ENCODE peak calls at places on chromosomes 4 and X, in eight cellular contexts. W is CD4-positive, alpha-beta T cell; S is fibroblast of the aortic adventitia; J is endothelial cell; A is A549; T is mammary epithelial cell; U is kidney; P is OCI-LY7. B is an unnamed sample.
A peak's percentile ranks its signal among the peaks of the same experiment; 100 is the strongest.

GRCh38 chr4:48896845-48897244 is 9.7 kb downstream of the OCIAD2 start:
- DNase-seq in A (no peak), P (peak; percentile 13), S (no peak), T (no peak), W (no peak), U (no peak), J (no peak), B (no peak)

GRCh38 chr4:140049024-140049923 is 104.7 kb downstream of the MAML3 start:
- DNase-seq in S (peak; percentile 33), J (peak; percentile 69), A (peak; percentile 48), W (peak; percentile 33), U (no peak), P (peak; percentile 74), T (peak; percentile 50), B (peak; percentile 32)

GRCh38 chr4:74117024-74117534 is 18.1 kb upstream of the CXCL2 start:
- DNase-seq in J (no peak), U (no peak), S (peak; percentile 99), T (peak; percentile 95), A (peak; percentile 41), P (no peak), W (no peak), B (no peak)

GRCh38 chr4:61336911-61337310 is 136.8 kb downstream of the ADGRL3 start:
- DNase-seq in A (no peak), S (no peak), U (no peak), J (no peak), W (no peak), P (no peak), T (no peak), B (no peak)

GRCh38 chr4:111879539-111879938 is 265.7 kb upstream of the FAM241A start:
- DNase-seq in T (no peak), S (no peak), P (no peak), J (no peak), W (no peak), A (no peak), U (no peak), B (no peak)

GRCh38 chrX:129577473-129577872 is 37.4 kb downstream of the OCRL start:
- DNase-seq in U (no peak), W (no peak), S (peak; percentile 85), J (no peak), A (no peak), T (peak; percentile 5), P (no peak), B (no peak)

GRCh38 chr4:105241456-105241855 is 94.8 kb downstream of the TET2 start:
- DNase-seq in J (no peak), T (no peak), U (no peak), S (no peak), W (no peak), P (no peak), A (no peak), B (no peak)

GRCh38 chrX:38638952-38639529 is 77.7 kb downstream of the TSPAN7 start:
- DNase-seq in A (no peak), U (no peak), J (no peak), W (no peak), S (no peak), P (no peak), T (no peak), B (no peak)

GRCh38 chrX:97858592-97858991 is 974.9 kb downstream of the RPA4 start:
- DNase-seq in A (no peak), W (no peak), P (no peak), U (no peak), S (peak; percentile 49), J (no peak), T (no peak), B (no peak)

GRCh38 chr4:38387348-38387747 is 276.7 kb upstream of the KLF3 start:
- DNase-seq in P (no peak), W (no peak), T (peak; percentile 23), J (no peak), U (no peak), S (peak; percentile 99), A (no peak), B (no peak)

GRCh38 chrX:39493168-39493567 is 604.6 kb downstream of the BCOR start:
- DNase-seq in A (no peak), P (no peak), S (no peak), U (no peak), W (no peak), T (no peak), J (no peak), B (no peak)

GRCh38 chr4:153731239-153731638 is 28.6 kb downstream of the RNF175 start:
- DNase-seq in P (no peak), T (peak; percentile 92), A (no peak), J (no peak), S (peak; percentile 89), W (no peak), U (no peak), B (no peak)

GRCh38 chrX:1595711-1596060 is 4.3 kb downstream of the AKAP17A start:
- DNase-seq in P (no peak), W (no peak), A (no peak), U (no peak), T (no peak), J (no peak), S (no peak), B (no peak)

GRCh38 chr4:11618666-11619282 is 190.1 kb upstream of the HS3ST1 start:
- DNase-seq in P (no peak), W (no peak), J (no peak), A (no peak), U (no peak), T (no peak), S (no peak), B (no peak)

GRCh38 chrX:153765138-153766079 is 1.4 kb downstream of the PLXNB3 start:
- DNase-seq in W (no peak), S (no peak), T (no peak), J (peak; percentile 45), P (no peak), A (no peak), U (peak; percentile 74), B (peak; percentile 30)

GRCh38 chr4:157768419-157768818 is 404.4 kb downstream of the GASK1B start:
- DNase-seq in W (no peak), A (no peak), S (no peak), T (no peak), J (no peak), P (no peak), U (no peak), B (no peak)

GRCh38 chr4:2799971-2800690 is 7.2 kb downstream of the SH3BP2 start:
- DNase-seq in S (no peak), J (peak; percentile 13), A (no peak), W (no peak), T (no peak), U (peak; percentile 77), P (no peak), B (no peak)

GRCh38 chr4:41095973-41096372 is 118.4 kb downstream of the APBB2 start:
- DNase-seq in T (peak; percentile 86), J (no peak), S (peak; percentile 19), P (peak; percentile 18), W (no peak), U (no peak), A (no peak), B (no peak)

GRCh38 chr4:72525938-72526337 is 43.1 kb downstream of the ADAMTS3 start:
- DNase-seq in U (peak; percentile 76), J (no peak), A (no peak), S (peak; percentile 83), P (no peak), W (no peak), T (peak; percentile 11), B (no peak)

GRCh38 chr4:7421356-7422097 is 13.2 kb downstream of the PSAPL1 start:
- DNase-seq in A (no peak), W (no peak), S (no peak), J (no peak), U (no peak), T (no peak), P (no peak), B (no peak)

GRCh38 chrX:135505356-135505755 is 15.1 kb upstream of the INTS6L start:
- DNase-seq in T (peak; percentile 18), A (no peak), U (no peak), W (no peak), S (peak; percentile 17), J (no peak), P (no peak), B (no peak)

GRCh38 chrX:46840946-46841740 is 4.3 kb downstream of the RP2 start:
- DNase-seq in P (peak; percentile 41), U (no peak), W (no peak), T (peak; percentile 24), A (no peak), S (peak; percentile 48), J (no peak), B (no peak)

GRCh38 chr4:3442959-3443749 is 1.4 kb downstream of the HGFAC start:
- DNase-seq in P (peak; percentile 70), J (peak; percentile 77), U (peak; percentile 81), W (peak; percentile 73), A (peak; percentile 58), S (peak; percentile 19), T (peak; percentile 32), B (peak; percentile 61)

GRCh38 chr4:36332023-36332781 is 50.8 kb downstream of the DTHD1 start:
- DNase-seq in T (no peak), U (no peak), S (no peak), J (no peak), A (no peak), P (no peak), W (no peak), B (no peak)

GRCh38 chrX:65451663-65452062 is 82.9 kb downstream of the LAS1L start:
- DNase-seq in W (no peak), J (peak; percentile 31), S (peak; percentile 21), P (peak; percentile 64), U (no peak), T (peak; percentile 8), A (no peak), B (peak; percentile 21)
- TF ChIP-seq CTCF in W (peak; percentile 14), J (peak; percentile 62), S (peak; percentile 38), P (peak; percentile 80), U (peak; percentile 43), T (peak; percentile 53), A (peak; percentile 27), B (peak; percentile 66)

GRCh38 chrX:119694601-119695534 is 1.9 kb upstream of the SEPTIN6 start:
- DNase-seq in P (peak; percentile 57), J (no peak), S (no peak), W (no peak), T (no peak), A (no peak), U (no peak), B (no peak)
- TF ChIP-seq CTCF in P (no peak), J (no peak), S (no peak), W (no peak), T (no peak), A (no peak), U (no peak), B (no peak)

GRCh38 chr4:78588894-78589545 is 37.5 kb downstream of the ANXA3 start:
- DNase-seq in P (no peak), A (no peak), J (no peak), U (no peak), W (no peak), S (no peak), T (no peak), B (no peak)

GRCh38 chr4:78596111-78596742 is 44.7 kb downstream of the ANXA3 start:
- DNase-seq in J (no peak), P (no peak), U (no peak), A (no peak), T (no peak), S (no peak), W (no peak), B (no peak)

GRCh38 chr4:78591404-78591803 is 39.8 kb downstream of the ANXA3 start:
- DNase-seq in T (no peak), U (no peak), P (no peak), W (no peak), A (no peak), S (no peak), J (no peak), B (no peak)

GRCh38 chr4:78592104-78592783 is 40.7 kb downstream of the ANXA3 start:
- DNase-seq in P (peak; percentile 30), A (no peak), U (no peak), W (no peak), S (no peak), T (peak; percentile 31), J (peak; percentile 53), B (no peak)
- TF ChIP-seq CTCF in P (peak; percentile 78), A (peak; percentile 28), U (no peak), W (peak; percentile 22), S (peak; percentile 33), T (peak; percentile 42), J (peak; percentile 61), B (peak; percentile 50)

GRCh38 chr4:155796031-155796430 is 37.2 kb downstream of the GUCY1B1 start:
- DNase-seq in T (no peak), J (no peak), A (peak; percentile 18), U (no peak), S (no peak), P (no peak), W (no peak), B (no peak)
- TF ChIP-seq CTCF in T (peak; percentile 41), J (peak; percentile 58), A (no peak), U (peak; percentile 19), S (peak; percentile 51), P (peak; percentile 48), W (no peak), B (peak; percentile 60)

B was measured in neural crest cell.